ENCODE peak calls at places on chromosomes 6 and 20, in ten cellular contexts. S, N, U, F, O, X, G, Q, R and L are unnamed samples.

GRCh38 chr6:108760158-108761050 is 87.8 kb upstream of the ARMC2 start:
- DNase-seq in G (no peak), O (peak), R (no peak), U (no peak), S (no peak), X (no peak), Q (no peak), F (no peak), N (no peak), L (no peak)

GRCh38 chr20:330233-331149 is 5.1 kb downstream of the SOX12 start:
- DNase-seq in G (peak), S (peak), Q (no peak), N (no peak), U (peak), F (peak), X (peak), O (peak), R (peak), L (peak)

GRCh38 chr20:62409935-62410741 is 3.1 kb upstream of the CABLES2 start:
- DNase-seq in R (peak), S (peak), U (peak), Q (no peak), O (peak), F (peak), N (no peak), G (peak), X (peak), L (peak)

GRCh38 chr6:39961178-39961577 is 26.9 kb upstream of the MOCS1 start:
- DNase-seq in F (no peak), G (no peak), O (peak), U (no peak), R (no peak), Q (no peak), S (no peak), N (no peak), X (no peak), L (no peak)

GRCh38 chr6:108995296-108995695 is 99.3 kb downstream of the SESN1 start:
- DNase-seq in R (no peak), S (no peak), F (no peak), U (no peak), O (no peak), G (no peak), N (no peak), Q (no peak), X (no peak), L (no peak)

GRCh38 chr6:87656857-87657256 is 45.2 kb downstream of the AKIRIN2 start:
- DNase-seq in R (no peak), S (no peak), X (no peak), N (no peak), O (no peak), Q (no peak), U (no peak), F (no peak), G (no peak), L (no peak)

GRCh38 chr6:15698474-15698873 is 35.6 kb upstream of the DTNBP1 start:
- DNase-seq in Q (no peak), X (no peak), O (no peak), G (no peak), R (no peak), N (no peak), S (no peak), F (no peak), U (no peak), L (no peak)

GRCh38 chr6:159654483-159655098 is 38.5 kb downstream of the SOD2 start:
- DNase-seq in X (no peak), R (peak), F (peak), Q (peak), N (no peak), G (no peak), S (no peak), U (no peak), O (peak), L (no peak)

GRCh38 chr6:115485400-115485799 is 575.3 kb downstream of the FRK start:
- DNase-seq in X (no peak), N (no peak), U (no peak), R (no peak), S (no peak), Q (no peak), O (no peak), F (no peak), G (no peak), L (no peak)

GRCh38 chr6:105045546-105045945 is 88.6 kb downstream of the LIN28B start:
- DNase-seq in O (no peak), U (no peak), S (no peak), Q (no peak), X (no peak), G (no peak), N (no peak), F (no peak), R (peak), L (no peak)

GRCh38 chr6:147201885-147202515 is 2.2 kb upstream of the STXBP5 start:
- DNase-seq in U (peak), O (peak), R (no peak), G (peak), Q (no peak), S (no peak), F (no peak), N (no peak), X (no peak), L (no peak)

GRCh38 chr20:9141070-9141469 is 72.2 kb downstream of the PLCB4 start:
- DNase-seq in X (no peak), G (no peak), U (no peak), O (no peak), S (no peak), F (no peak), Q (no peak), R (no peak), N (no peak), L (no peak)

GRCh38 chr6:42124223-42124836 is 18.1 kb downstream of the C6orf132 start:
- DNase-seq in S (no peak), O (no peak), F (no peak), X (no peak), N (no peak), U (no peak), Q (no peak), R (no peak), G (no peak), L (no peak)
- TF ChIP-seq CTCF in S (no peak), O (no peak), F (no peak), X (no peak), N (no peak), U (no peak), Q (no peak), R (no peak), G (no peak), L (no peak)

GRCh38 chr6:90369024-90369519 is 72.4 kb upstream of the BACH2 start:
- DNase-seq in R (peak), X (no peak), U (peak), N (peak), F (no peak), O (peak), Q (peak), G (no peak), S (peak), L (no peak)
- TF ChIP-seq CTCF in R (no peak), X (no peak), U (no peak), N (no peak), F (no peak), O (no peak), Q (no peak), G (no peak), S (no peak), L (no peak)

DNA sequence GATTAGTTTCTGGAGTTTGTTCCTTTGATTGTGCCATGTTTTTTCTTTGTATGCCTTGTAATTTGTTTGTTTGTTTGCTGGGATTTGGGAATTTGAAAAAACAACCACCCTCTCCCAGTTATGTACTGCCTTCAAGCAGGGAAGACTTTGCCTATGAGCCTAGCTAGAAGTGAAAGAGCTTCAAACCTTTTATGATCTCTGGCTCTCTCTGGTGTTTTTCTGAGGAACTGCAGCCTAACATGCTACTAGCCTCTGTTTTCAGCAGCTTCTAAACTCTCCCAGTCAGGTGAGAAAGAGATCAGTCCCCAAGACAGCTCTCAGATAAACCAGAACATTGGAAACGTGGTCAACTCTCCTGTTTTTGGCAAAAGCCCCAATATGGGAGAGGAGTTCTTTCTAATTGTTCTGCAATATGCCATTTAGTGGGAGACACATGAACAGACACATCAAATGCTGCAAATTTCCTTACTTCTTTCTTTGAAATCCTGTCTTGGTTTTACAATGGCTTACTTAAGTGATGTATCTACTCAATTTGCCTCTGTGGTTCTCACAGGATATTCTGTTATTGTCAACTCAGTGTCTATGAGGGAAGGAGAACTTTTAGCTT is 58.9 kb upstream of the SERINC1 start:
- DNase-seq in R (peak), S (peak), O (peak), U (peak), G (peak), X (peak), F (peak), Q (peak), N (peak), L (no peak)
- TF ChIP-seq CTCF in R (peak), S (peak), O (peak), U (peak), G (peak), X (peak), F (peak), Q (peak), N (peak), L (peak)

GRCh38 chr6:89372506-89372901 is 20.0 kb upstream of the UBE2J1 start:
- DNase-seq in X (no peak), R (no peak), S (no peak), G (no peak), Q (no peak), N (no peak), F (no peak), O (no peak), U (no peak), L (no peak)

GRCh38 chr6:89371849-89372505 is 19.5 kb upstream of the UBE2J1 start:
- DNase-seq in F (peak), U (peak), O (peak), S (peak), Q (no peak), X (peak), N (peak), G (peak), R (peak), L (peak)

GRCh38 chr6:89375902-89376301 is 23.4 kb upstream of the UBE2J1 start:
- DNase-seq in N (no peak), F (no peak), G (no peak), U (no peak), S (no peak), Q (no peak), X (no peak), O (no peak), R (no peak), L (no peak)

GRCh38 chr6:89378628-89379027 is 26.1 kb upstream of the UBE2J1 start:
- DNase-seq in N (no peak), G (no peak), F (no peak), U (no peak), O (no peak), S (no peak), X (no peak), R (no peak), Q (no peak), L (no peak)

DNA sequence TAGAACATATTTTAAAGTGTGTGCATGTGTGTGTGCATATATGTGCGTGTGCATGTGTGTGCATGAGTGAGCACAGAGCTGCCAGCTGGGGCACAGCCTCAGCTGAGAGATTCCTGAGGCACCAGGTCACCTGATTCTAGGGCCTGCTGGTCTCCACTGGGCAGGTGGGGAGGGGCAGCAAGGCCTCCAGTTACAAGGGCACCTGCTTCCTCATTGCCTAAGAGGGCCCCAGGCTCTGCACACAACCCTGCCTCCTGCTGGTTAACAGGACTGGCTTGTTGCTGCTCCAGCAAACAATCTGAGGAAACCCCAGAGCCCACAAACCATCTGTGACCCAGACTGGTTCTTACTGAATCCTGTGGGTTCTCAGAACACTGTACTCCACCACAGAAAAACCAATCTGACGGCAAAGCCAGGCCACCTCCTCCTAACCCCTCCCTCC is 22.9 kb upstream of the UBE2J1 start:
- DNase-seq in F (peak), Q (no peak), S (peak), G (peak), X (no peak), R (no peak), U (no peak), O (no peak), N (no peak), L (no peak)
- TF ChIP-seq CTCF in F (no peak), Q (peak), S (peak), G (no peak), X (peak), R (no peak), U (no peak), O (no peak), N (no peak), L (no peak)

GRCh38 chr20:45890077-45890996 is 671 bp downstream of the NEURL2 start:
- DNase-seq in G (peak), N (peak), U (peak), F (peak), R (peak), Q (no peak), S (peak), O (peak), X (peak), L (peak)
- TF ChIP-seq CTCF in G (peak), N (peak), U (peak), F (peak), R (peak), Q (no peak), S (peak), O (peak), X (peak), L (peak)

DNA sequence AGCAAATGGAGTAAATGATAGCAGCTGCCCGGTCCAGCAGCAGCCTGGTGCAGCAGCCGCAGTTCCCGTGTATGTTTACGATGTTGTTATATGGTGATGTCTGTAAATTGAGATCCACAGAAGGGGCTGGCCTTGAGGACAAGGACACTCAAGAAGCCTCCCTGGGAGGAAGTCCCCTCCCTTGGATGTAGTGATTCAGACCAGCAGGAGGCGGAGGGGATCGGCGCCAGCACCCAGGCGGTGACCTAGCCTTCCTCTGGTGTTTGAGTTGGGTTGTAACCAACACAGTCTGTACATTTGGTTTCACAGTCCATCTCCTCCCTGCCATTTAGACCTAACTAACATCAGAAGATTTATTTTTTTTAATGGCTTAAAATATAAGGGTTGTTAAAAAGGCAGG is 187.8 kb downstream of the SYNDIG1 start:
- DNase-seq in G (no peak), S (no peak), F (peak), N (peak), X (no peak), Q (no peak), O (peak), U (no peak), R (no peak), L (no peak)
- TF ChIP-seq CTCF in G (no peak), S (no peak), F (no peak), N (peak), X (no peak), Q (no peak), O (no peak), U (no peak), R (no peak), L (no peak)